ENCODE peak calls at places on chromosomes 2 and 18, in seven cellular contexts. V is Panc1, A is K562, U is SK-N-SH, J is HepG2, C is GM12878, D is H1. H is an unnamed sample.

GRCh38 chr18:56873441-56874140 is 222.4 kb downstream of the WDR7 start:
- DNase-seq in A (no peak), U (no peak), V (no peak), C (no peak), D (no peak), J (peak), H (no peak)

GRCh38 chr2:238169021-238169707 is 10.4 kb downstream of the ERFE start:
- DNase-seq in A (peak), D (no peak), U (peak), C (no peak), V (peak), J (no peak), H (no peak)

GRCh38 chr2:127194447-127194846 is 25.7 kb downstream of the CYP27C1 start:
- DNase-seq in C (no peak), A (no peak), J (no peak), U (no peak), V (no peak), D (no peak), H (no peak)

GRCh38 chr2:236180831-236181453 is 12.8 kb upstream of the GBX2 start:
- DNase-seq in C (no peak), A (peak), V (peak), J (peak), D (peak), U (peak), H (peak)

GRCh38 chr2:234261736-234262135 is 211.2 kb downstream of the SPP2 start:
- DNase-seq in D (no peak), A (no peak), J (no peak), V (no peak), C (no peak), U (no peak), H (no peak)

GRCh38 chr2:228447266-228447915 is 265.9 kb upstream of the SPHKAP start:
- DNase-seq in V (no peak), C (no peak), J (no peak), D (no peak), U (no peak), A (no peak), H (no peak)

GRCh38 chr2:204544961-204545860 is at the start of gene PARD3B:
- DNase-seq in J (peak), C (no peak), D (peak), V (no peak), A (peak), U (peak), H (peak)

GRCh38 chr18:2961828-2962227 is 51.1 kb downstream of the LPIN2 start:
- DNase-seq in A (no peak), C (no peak), V (no peak), J (no peak), U (peak), D (no peak), H (no peak)

GRCh38 chr2:171798156-171798815 is 95.8 kb downstream of the SLC25A12 start:
- DNase-seq in V (peak), J (peak), C (no peak), U (no peak), D (no peak), A (no peak), H (no peak)

GRCh38 chr2:240467659-240468299 is 32.3 kb downstream of the GPC1 start:
- DNase-seq in U (peak), C (no peak), A (no peak), D (peak), V (no peak), J (no peak), H (no peak)

GRCh38 chr2:68925298-68925885 is 27.3 kb downstream of the GKN2 start:
- DNase-seq in C (peak), V (peak), A (peak), D (no peak), J (peak), U (peak), H (peak)

GRCh38 chr18:46623541-46623940 is 33.5 kb downstream of the LOXHD1 start:
- DNase-seq in J (no peak), C (no peak), V (no peak), D (peak), U (peak), A (no peak), H (no peak)

GRCh38 chr2:193331701-193332100 is 1137.0 kb upstream of the TMEFF2 start:
- DNase-seq in D (no peak), V (no peak), U (no peak), A (no peak), C (no peak), J (no peak), H (no peak)

GRCh38 chr2:101063753-101064502 is 61.8 kb downstream of the RPL31 start:
- DNase-seq in C (no peak), A (no peak), U (no peak), V (no peak), D (no peak), J (no peak), H (no peak)

GRCh38 chr2:136005462-136006205 is 20.2 kb upstream of the DARS1 start:
- DNase-seq in D (no peak), V (no peak), U (no peak), C (no peak), A (no peak), J (no peak), H (no peak)

GRCh38 chr2:232761301-232761907 is 15.0 kb downstream of the KCNJ13 start:
- DNase-seq in A (peak), V (peak), D (no peak), U (peak), C (no peak), J (peak), H (peak)

GRCh38 chr18:9507565-9508088 is 32.3 kb downstream of the RALBP1 start:
- DNase-seq in D (no peak), U (no peak), A (no peak), C (no peak), J (no peak), V (no peak), H (no peak)

GRCh38 chr2:102698369-102699111 is 63.3 kb upstream of the TMEM182 start:
- DNase-seq in A (peak), C (no peak), U (no peak), J (no peak), D (no peak), V (no peak), H (no peak)

GRCh38 chr2:234556848-234557573 is 60.1 kb upstream of the ARL4C start:
- DNase-seq in V (no peak), D (no peak), U (no peak), A (no peak), J (peak), C (no peak), H (no peak)

GRCh38 chr2:197255550-197255949 is 55.0 kb downstream of the ANKRD44 start:
- DNase-seq in C (peak), V (no peak), U (peak), A (no peak), J (no peak), D (no peak), H (no peak)

GRCh38 chr2:238847841-238848565 is at the start of gene TWIST2:
- DNase-seq in A (no peak), J (no peak), C (no peak), U (peak), D (peak), V (no peak), H (no peak)

GRCh38 chr2:3301001-3301400 is 76.6 kb downstream of the EIPR1 start:
- DNase-seq in J (no peak), D (no peak), C (no peak), U (no peak), V (no peak), A (no peak), H (no peak)

GRCh38 chr2:240208631-240209211 is 68.3 kb upstream of the OTOS start:
- DNase-seq in V (no peak), J (no peak), U (no peak), C (no peak), D (no peak), A (no peak), H (no peak)

GRCh38 chr2:122741403-122741802 is 986.0 kb downstream of the TSN start:
- DNase-seq in D (no peak), J (no peak), V (no peak), C (no peak), A (no peak), U (no peak), H (no peak)

GRCh38 chr18:58392336-58393000 is 236.4 kb downstream of the ALPK2 start:
- DNase-seq in U (no peak), A (no peak), V (no peak), D (no peak), C (no peak), J (no peak), H (no peak)

GRCh38 chr2:144324446-144325045 is 195.4 kb downstream of the ZEB2 start:
- DNase-seq in C (no peak), J (no peak), V (no peak), D (no peak), U (no peak), A (no peak), H (no peak)

GRCh38 chr2:174535757-174536703 is 49.2 kb upstream of the GPR155 start:
- DNase-seq in J (no peak), C (no peak), U (peak), D (no peak), A (no peak), V (no peak), H (no peak)

GRCh38 chr2:4047961-4048891 is 344.9 kb downstream of the DCDC2C start:
- DNase-seq in V (no peak), U (no peak), C (no peak), A (no peak), J (no peak), D (no peak), H (no peak)

GRCh38 chr2:113253453-113253852 is 25.3 kb downstream of the PAX8 start:
- DNase-seq in J (no peak), U (no peak), D (no peak), V (no peak), A (no peak), C (no peak), H (no peak)

GRCh38 chr2:197889041-197889440 is 84.6 kb downstream of the PLCL1 start:
- DNase-seq in D (no peak), C (peak), J (no peak), U (no peak), A (peak), V (no peak), H (no peak)

GRCh38 chr2:48080534-48081316 is 174.4 kb upstream of the FBXO11 start:
- DNase-seq in C (no peak), V (no peak), D (no peak), U (no peak), A (no peak), J (no peak), H (no peak)

GRCh38 chr2:88245109-88245508 is 75.0 kb downstream of the THNSL2 start:
- DNase-seq in U (no peak), D (no peak), J (no peak), C (no peak), V (no peak), A (no peak), H (no peak)

GRCh38 chr2:119431155-119431975 is at the start of gene TMEM37:
- DNase-seq in A (peak), U (peak), V (no peak), C (peak), J (peak), D (peak), H (peak)

GRCh38 chr2:18455256-18455862 is 105.1 kb downstream of the RDH14 start:
- DNase-seq in C (no peak), U (peak), D (peak), V (no peak), A (no peak), J (peak), H (no peak)

GRCh38 chr2:226623587-226624368 is 175.8 kb downstream of the IRS1 start:
- DNase-seq in J (no peak), A (no peak), C (no peak), V (no peak), D (no peak), U (no peak), H (no peak)

DNA sequence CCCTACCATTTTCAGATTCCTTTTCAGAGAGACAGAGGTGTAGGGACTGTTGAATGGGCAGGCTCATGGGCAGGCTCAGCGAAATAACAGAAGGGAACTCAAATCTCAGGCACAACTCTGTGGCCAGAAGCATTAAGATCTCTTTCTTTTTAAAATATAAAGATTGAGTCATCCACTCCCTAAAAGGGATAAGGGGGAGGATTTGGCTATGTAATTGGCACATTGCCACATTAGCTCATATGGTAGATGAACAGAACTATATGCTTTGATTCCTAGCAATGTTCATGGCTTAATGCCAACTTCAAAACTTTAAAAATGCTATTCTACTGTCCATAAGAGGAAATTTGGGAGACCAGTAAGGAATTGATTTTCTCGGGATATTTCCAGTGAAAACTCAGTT is 53.8 kb upstream of the SLC5A7 start:
- DNase-seq in A (no peak), J (no peak), V (no peak), D (no peak), C (no peak), U (no peak), H (no peak)
- TF ChIP-seq SIN3A in A (no peak), J (no peak), V (no peak), D (no peak), C (no peak), U (no peak), H (no peak)

GRCh38 chr2:71506222-71506621 is 52.9 kb downstream of the DYSF start:
- DNase-seq in C (no peak), V (no peak), J (no peak), D (no peak), A (no peak), U (no peak), H (no peak)

GRCh38 chr2:71505086-71505769 is 51.9 kb downstream of the DYSF start:
- DNase-seq in V (no peak), D (no peak), A (no peak), U (peak), C (no peak), J (no peak), H (no peak)

GRCh38 chr2:71506754-71507153 is 53.4 kb downstream of the DYSF start:
- DNase-seq in C (no peak), A (no peak), V (no peak), J (no peak), D (no peak), U (no peak), H (no peak)

GRCh38 chr2:71504611-71505010 is 51.2 kb downstream of the DYSF start:
- DNase-seq in C (no peak), U (no peak), A (no peak), V (no peak), D (no peak), J (no peak), H (no peak)

DNA sequence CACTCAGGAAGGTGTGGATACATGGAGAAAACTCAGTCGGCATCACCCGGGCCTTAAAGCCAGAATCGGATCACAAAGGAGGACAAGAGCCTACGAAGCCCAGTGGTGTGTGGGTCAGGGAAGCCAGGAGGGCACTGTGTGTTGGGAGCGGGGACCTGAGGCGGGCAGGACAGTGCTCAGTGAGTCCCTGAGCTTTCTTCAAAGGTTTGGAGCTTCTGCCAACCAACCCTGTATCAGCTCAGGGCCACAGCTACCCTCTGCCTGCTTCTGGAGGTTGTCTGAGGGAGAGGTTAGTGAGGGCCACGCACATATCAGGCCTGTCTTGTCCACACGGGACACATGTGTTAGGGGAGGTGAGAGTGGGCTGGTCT is 52.4 kb downstream of the DYSF start:
- DNase-seq in C (no peak), J (no peak), U (no peak), V (no peak), A (no peak), D (no peak), H (no peak)
- TF ChIP-seq SIN3A in C (no peak), J (no peak), U (no peak), V (no peak), A (no peak), D (no peak), H (no peak)

GRCh38 chr2:44040365-44040764 is 44.6 kb upstream of the LRPPRC start:
- DNase-seq in C (no peak), A (peak), V (no peak), J (no peak), D (no peak), U (no peak), H (no peak)
- TF ChIP-seq SIN3A in C (no peak), A (no peak), V (no peak), J (no peak), D (no peak), U (no peak), H (no peak)

DNA sequence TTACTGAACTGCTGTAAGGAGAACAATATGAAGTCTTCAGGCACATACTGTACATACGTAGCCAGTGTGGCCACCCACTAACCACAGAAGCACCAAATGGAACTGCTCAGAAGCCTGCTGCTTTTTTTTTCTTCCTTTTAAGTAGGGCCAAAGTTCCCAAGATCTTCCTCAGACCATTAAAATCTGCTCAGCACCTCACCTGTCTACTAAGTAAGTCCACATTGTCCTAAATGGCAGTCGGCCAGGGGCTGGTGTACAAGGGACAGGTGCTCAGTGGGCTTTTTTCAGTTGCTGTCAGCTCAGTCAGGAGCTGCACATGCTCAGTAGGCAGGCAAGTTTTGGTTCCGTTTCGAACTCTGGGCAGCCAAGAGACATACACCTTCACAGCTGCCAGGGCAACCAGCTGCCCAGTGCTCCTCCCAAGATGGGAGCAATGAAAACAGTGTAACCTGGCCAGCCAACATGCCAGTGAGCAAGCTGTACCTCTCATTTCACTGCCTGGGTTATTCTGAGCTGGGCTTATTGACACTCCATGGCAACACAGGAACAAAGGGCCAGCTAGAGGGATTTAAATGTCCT is 86.1 kb downstream of the ACVR1 start:
- DNase-seq in U (no peak), A (no peak), C (no peak), D (no peak), V (no peak), J (no peak), H (no peak)
- TF ChIP-seq SIN3A in U (no peak), A (no peak), C (no peak), D (no peak), V (no peak), J (no peak), H (no peak)

GRCh38 chr2:30428034-30428662 is 18.9 kb upstream of the LCLAT1 start:
- DNase-seq in D (no peak), A (no peak), V (no peak), U (peak), C (no peak), J (no peak), H (no peak)
- TF ChIP-seq SIN3A in D (no peak), A (no peak), V (no peak), U (no peak), C (no peak), J (no peak), H (no peak)

GRCh38 chr18:42374961-42375360 is 419.9 kb downstream of the PIK3C3 start:
- DNase-seq in J (no peak), C (no peak), U (no peak), A (no peak), V (no peak), D (no peak), H (no peak)

DNA sequence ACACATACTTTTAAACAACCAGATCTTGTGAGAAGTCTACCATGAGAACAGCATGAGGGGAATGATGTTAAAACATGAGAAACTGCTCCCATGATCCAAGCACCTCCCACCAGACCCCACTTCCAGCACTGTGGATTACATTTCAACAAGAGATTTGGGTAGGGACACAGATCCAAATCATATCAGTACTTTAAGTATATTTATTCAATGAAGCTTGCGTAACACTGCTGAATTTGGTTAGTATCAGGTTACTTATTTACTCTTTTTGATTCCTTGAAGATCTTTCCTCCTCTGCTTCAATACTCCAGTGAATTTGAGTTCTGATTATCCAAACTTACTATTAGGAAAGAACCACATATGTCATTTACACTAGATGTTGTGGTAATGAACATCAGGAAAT is 418.6 kb downstream of the PIK3C3 start:
- DNase-seq in V (no peak), D (no peak), U (no peak), A (no peak), C (no peak), J (no peak), H (no peak)
- TF ChIP-seq SIN3A in V (no peak), D (no peak), U (no peak), A (no peak), C (no peak), J (no peak), H (no peak)

GRCh38 chr2:73037947-73038585 is 33.4 kb downstream of the SFXN5 start:
- DNase-seq in A (no peak), C (no peak), U (no peak), V (peak), D (no peak), J (no peak), H (no peak)
- TF ChIP-seq SIN3A in A (no peak), C (no peak), U (no peak), V (no peak), D (no peak), J (no peak), H (no peak)

GRCh38 chr2:61272421-61273070 is 110.6 kb downstream of the C2orf74 start:
- DNase-seq in C (no peak), V (no peak), D (no peak), J (no peak), U (no peak), A (no peak), H (no peak)

GRCh38 chr2:61282104-61282590 is 120.2 kb downstream of the C2orf74 start:
- DNase-seq in C (no peak), U (no peak), J (no peak), A (no peak), D (no peak), V (no peak), H (no peak)

GRCh38 chr2:61283443-61284160 is 121.6 kb downstream of the C2orf74 start:
- DNase-seq in V (no peak), A (no peak), D (no peak), C (no peak), J (no peak), U (no peak), H (no peak)

GRCh38 chr2:61275575-61276184 is 113.7 kb downstream of the C2orf74 start:
- DNase-seq in J (no peak), D (no peak), A (no peak), U (no peak), V (no peak), C (no peak), H (no peak)

GRCh38 chr2:61277756-61278155 is 115.8 kb downstream of the C2orf74 start:
- DNase-seq in D (no peak), J (no peak), A (no peak), C (no peak), U (no peak), V (no peak), H (no peak)
- TF ChIP-seq SIN3A in D (no peak), J (no peak), A (no peak), C (no peak), U (no peak), V (no peak), H (no peak)

H was measured in HCT116.